ENCODE peak calls at places on chromosomes 5 and 9, in five cellular contexts. B is prostate gland, X is body of pancreas, Z is astrocyte, R is tibial nerve. W is an unnamed sample. For H3K4me1, the result is how much of the 10 kb centered on the place peaks cover.

GRCh38 chr5:37789991-37790390 is 49.9 kb downstream of the GDNF start:
- DNase-seq in B (no peak), X (no peak), Z (peak), R (no peak), W (no peak)

GRCh38 chr9:73583590-73583989 is 431.9 kb downstream of the ANXA1 start:
- DNase-seq in B (no peak), X (no peak), Z (peak), R (no peak), W (no peak)

GRCh38 chr9:89884356-89885083 is 279.7 kb downstream of the GADD45G start:
- DNase-seq in B (no peak), X (no peak), Z (no peak), R (no peak), W (no peak)

GRCh38 chr9:107119294-107119693 is 163.8 kb upstream of the RAD23B start:
- DNase-seq in B (no peak), X (no peak), Z (no peak), R (no peak), W (no peak)

GRCh38 chr9:79630521-79631403 is 59.0 kb downstream of the TLE4 start:
- DNase-seq in B (no peak), X (no peak), Z (no peak), R (no peak), W (no peak)

GRCh38 chr5:179866241-179867078 is 7.8 kb upstream of the MRNIP start:
- DNase-seq in B (no peak), X (no peak), Z (no peak), R (no peak), W (peak)

GRCh38 chr9:82764270-82764669 is 298.7 kb downstream of the RASEF start:
- DNase-seq in B (no peak), X (no peak), Z (no peak), R (no peak), W (no peak)

GRCh38 chr5:156239800-156240199 is 87.2 kb upstream of the SGCD start:
- DNase-seq in B (no peak), X (no peak), Z (no peak), R (no peak), W (no peak)

GRCh38 chr9:36450110-36450732 is 50.2 kb upstream of the RNF38 start:
- DNase-seq in B (peak), X (peak), Z (no peak), R (no peak), W (peak)

GRCh38 chr9:86406366-86406765 is 52.2 kb upstream of the TUT7 start:
- DNase-seq in B (peak), X (peak), Z (peak), R (no peak), W (no peak)
- H3K4me3 ChIP-seq in B (no peak), X (no peak), Z (peak), R (no peak), W (no peak)

GRCh38 chr9:131020862-131021261 is 11.9 kb downstream of the LAMC3 start:
- DNase-seq in B (no peak), X (no peak), Z (no peak), R (no peak), W (no peak)

GRCh38 chr9:131017067-131017466 is 8.1 kb downstream of the LAMC3 start:
- DNase-seq in B (no peak), X (no peak), Z (no peak), R (no peak), W (no peak)

GRCh38 chr9:131020388-131020787 is 11.4 kb downstream of the LAMC3 start:
- DNase-seq in B (no peak), X (no peak), Z (peak), R (no peak), W (no peak)

GRCh38 chr9:131019387-131020239 is 10.6 kb downstream of the LAMC3 start:
- DNase-seq in B (peak), X (no peak), Z (no peak), R (no peak), W (no peak)

GRCh38 chr9:131018621-131019020 is 9.6 kb downstream of the LAMC3 start:
- DNase-seq in B (no peak), X (no peak), Z (no peak), R (no peak), W (no peak)
- TF ChIP-seq CTCF in B (no peak), X (no peak), Z (peak), R (no peak), W (peak)

GRCh38 chr9:132585954-132586829 is 3.8 kb downstream of the BARHL1 start:
- DNase-seq in B (no peak), X (no peak), Z (no peak), R (no peak), W (no peak)

GRCh38 chr9:132583584-132584304 is 1.3 kb downstream of the BARHL1 start:
- DNase-seq in B (no peak), X (no peak), Z (no peak), R (no peak), W (no peak)

GRCh38 chr9:132586830-132587483 is 4.6 kb downstream of the BARHL1 start:
- DNase-seq in B (no peak), X (no peak), Z (no peak), R (no peak), W (no peak)

GRCh38 chr9:132582786-132583583 is 579 bp downstream of the BARHL1 start:
- DNase-seq in B (no peak), X (no peak), Z (no peak), R (no peak), W (no peak)

GRCh38 chr9:132584616-132585560 is 2.5 kb downstream of the BARHL1 start:
- DNase-seq in B (no peak), X (no peak), Z (peak), R (no peak), W (no peak)
- H3K4me1 ChIP-seq in B (under half), X (under half), Z (under half), R (under half), W (under half)

GRCh38 chr9:114153761-114154596 is 1.4 kb upstream of the COL27A1 start:
- DNase-seq in B (peak), X (peak), Z (peak), R (no peak), W (no peak)

GRCh38 chr9:114156311-114156657 is 947 bp downstream of the COL27A1 start:
- DNase-seq in B (no peak), X (peak), Z (no peak), R (no peak), W (no peak)

GRCh38 chr9:114155967-114156294 is 594 bp downstream of the COL27A1 start:
- DNase-seq in B (no peak), X (no peak), Z (no peak), R (no peak), W (no peak)

GRCh38 chr9:114155263-114155966 is at the start of gene COL27A1:
- DNase-seq in B (peak), X (peak), Z (peak), R (peak), W (peak)

DNA sequence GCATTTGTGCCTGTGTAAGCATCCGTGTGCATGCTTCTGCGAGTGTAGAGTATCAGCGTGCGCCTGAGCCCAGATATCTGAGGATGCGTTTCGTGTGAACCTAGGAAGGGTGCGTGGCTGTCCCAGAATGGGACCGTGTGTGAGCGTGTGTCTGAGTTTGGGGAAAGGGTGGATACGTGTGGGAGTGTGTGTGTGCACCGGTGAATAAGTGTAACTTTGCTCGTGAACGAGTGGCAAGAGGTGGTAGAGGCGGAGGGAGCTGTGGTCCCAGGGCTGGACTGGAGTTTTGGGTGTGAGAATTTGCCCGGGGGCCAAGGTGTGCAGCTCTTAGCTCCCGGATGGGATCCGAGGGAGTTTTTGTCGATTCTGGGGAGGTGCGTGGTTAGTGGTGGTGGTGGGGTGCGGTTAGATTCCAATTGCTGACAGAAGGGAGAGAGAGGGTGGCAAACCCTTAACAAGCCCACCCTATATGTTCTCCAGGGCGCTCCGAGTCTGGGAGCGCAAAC is 687 bp upstream of the COL27A1 start:
- DNase-seq in B (no peak), X (no peak), Z (peak), R (no peak), W (no peak)
- H3K4me3 ChIP-seq in B (peak), X (no peak), Z (peak), R (peak), W (no peak)

GRCh38 chr5:140358738-140359310 is 1.2 kb upstream of the SLC4A9 start:
- DNase-seq in B (no peak), X (no peak), Z (peak), R (no peak), W (peak)
- TF ChIP-seq CTCF in B (no peak), X (peak), Z (peak), R (no peak), W (peak)

GRCh38 chr9:75087824-75088645 is at the start of the genes NMRK1 and OSTF1:
- DNase-seq in B (peak), X (peak), Z (peak), R (peak), W (peak)

GRCh38 chr9:75089369-75089766 is 1.1 kb downstream of the OSTF1 start:
- DNase-seq in B (no peak), X (no peak), Z (no peak), R (no peak), W (no peak)

GRCh38 chr9:75090579-75090978 is 2.3 kb downstream of the OSTF1 start:
- DNase-seq in B (no peak), X (no peak), Z (no peak), R (no peak), W (no peak)

GRCh38 chr9:75087279-75087823 is 604 bp downstream of the NMRK1 start:
- DNase-seq in B (peak), X (peak), Z (peak), R (no peak), W (no peak)

DNA sequence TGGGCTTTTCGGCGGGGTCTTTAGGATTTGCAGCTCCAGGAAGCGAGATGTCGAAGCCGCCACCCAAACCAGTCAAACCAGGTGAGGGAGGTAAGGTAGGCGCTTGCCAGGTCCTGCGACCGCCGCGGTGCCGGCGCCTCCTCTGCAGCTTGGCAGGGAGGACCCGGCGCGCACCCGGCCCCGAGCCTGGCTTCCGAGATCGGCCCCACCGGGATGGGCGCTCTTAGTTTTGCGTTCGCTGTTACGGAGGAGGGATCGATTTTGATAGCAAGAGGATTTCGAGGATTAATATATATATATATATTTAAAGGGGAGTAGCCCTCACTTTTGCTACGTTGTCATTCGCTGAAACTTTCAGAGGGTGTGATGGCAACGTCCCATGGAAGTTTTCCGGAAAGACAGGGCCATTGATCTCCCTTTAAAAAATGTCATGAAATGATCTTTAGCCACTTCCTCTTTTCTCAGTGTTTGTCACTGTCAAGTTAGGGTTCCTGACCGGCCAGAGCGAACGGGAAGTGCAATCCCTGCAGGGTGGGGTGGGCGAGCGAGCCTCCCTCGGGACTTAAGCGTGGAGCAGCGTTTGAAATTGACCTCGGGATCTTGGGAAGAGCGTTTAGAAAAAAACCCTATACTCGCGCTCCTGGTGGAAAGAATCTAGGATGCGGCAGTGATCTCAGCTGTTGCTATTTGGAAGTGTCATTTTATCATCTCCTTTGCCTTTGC is 493 bp downstream of the OSTF1 start:
- DNase-seq in B (peak), X (peak), Z (peak), R (no peak), W (peak)
- H3K4me1 ChIP-seq in B (under half), X (half or more), Z (under half), R (under half), W (under half)

DNA sequence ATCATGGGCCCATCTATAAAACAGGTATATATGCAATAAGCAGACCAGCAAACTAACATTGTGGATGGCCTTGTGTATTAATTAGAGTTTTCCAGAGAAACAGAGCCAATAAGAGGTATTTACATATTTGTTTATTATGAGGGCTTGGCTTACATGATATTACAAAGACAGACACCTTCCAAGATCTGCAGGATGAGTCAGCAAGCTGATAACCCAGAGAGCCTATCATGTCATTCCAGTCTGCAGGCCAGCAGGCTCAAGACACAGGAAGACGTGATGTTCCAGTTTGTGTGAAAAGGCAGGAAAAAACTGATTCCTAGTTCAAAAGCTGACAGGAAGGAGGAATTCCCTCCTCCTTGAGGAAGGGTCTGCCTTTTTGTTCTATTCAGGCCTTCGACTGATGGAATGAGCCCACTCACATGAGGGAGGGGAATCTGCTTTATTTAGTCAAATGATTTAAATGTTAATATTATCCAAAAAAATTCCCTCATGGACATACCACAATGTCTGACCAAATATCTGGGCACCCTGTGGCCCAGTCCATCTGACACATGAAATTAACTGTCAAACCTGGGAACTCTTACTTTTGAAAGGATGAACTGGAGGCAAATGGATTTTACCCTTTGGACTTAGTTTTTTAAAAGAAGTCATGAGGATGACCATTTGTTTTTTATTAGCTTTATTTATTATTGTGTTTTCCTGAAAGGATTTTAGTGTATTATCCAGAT is 161.2 kb upstream of the CHD1 start:
- DNase-seq in B (no peak), X (no peak), Z (no peak), R (no peak), W (no peak)
- H3K4me3 ChIP-seq in B (no peak), X (no peak), Z (no peak), R (no peak), W (no peak)

GRCh38 chr5:77356740-77357139 is 135.4 kb downstream of the WDR41 start:
- DNase-seq in B (no peak), X (no peak), Z (peak), R (no peak), W (peak)
- TF ChIP-seq CTCF in B (no peak), X (no peak), Z (no peak), R (no peak), W (no peak)

GRCh38 chr9:70486127-70486526 is 71.7 kb upstream of the KLF9 start:
- DNase-seq in B (no peak), X (peak), Z (no peak), R (no peak), W (no peak)
- H3K4me1 ChIP-seq in B (under half), X (under half), Z (under half), R (under half), W (under half)

GRCh38 chr9:27529316-27530278 is at the start of gene MOB3B:
- DNase-seq in B (peak), X (peak), Z (peak), R (peak), W (peak)
- H3K4me3 ChIP-seq in B (peak), X (peak), Z (peak), R (peak), W (peak)

W was measured in BE2C.